ENCODE peak calls at places on chromosomes 5 and 9, in nine cellular contexts. W is naive thymus-derived CD8-positive, alpha-beta T cell; K is LoVo; R is stimulated activated CD4-positive, alpha-beta T cell treated with anti-CD3 and anti-CD28 coated beads, Interleukin-1b, Interleukin-23, amount 100 ng/mL, for 1 hour; N is erythroblast; L is neuronal stem cell; T is activated CD4-positive, alpha-beta T cell treated with anti-CD3 and anti-CD28 coated beads, Interleukin-2, amount 10 ng/mL, durations not matched to agents 7 days and 5 days; S is A172; I is activated effector memory CD4-positive, alpha-beta T cell treated with Interleukin-2 at 50 U/mL for 16 hours. D is an unnamed sample.

GRCh38 chr5:126360467-126360866 is 62.7 kb upstream of the GRAMD2B start:
- DNase-seq in W (no peak), K (no peak), R (no peak), N (no peak), L (no peak), T (no peak), S (no peak), I (no peak), D (no peak)

GRCh38 chr9:110580850-110581249 is 1.3 kb upstream of the SVEP1 start:
- DNase-seq in W (no peak), K (no peak), R (no peak), N (no peak), L (no peak), T (no peak), S (no peak), I (no peak), D (no peak)

GRCh38 chr9:94829380-94830070 is 103.0 kb downstream of the AOPEP start:
- DNase-seq in W (no peak), K (no peak), R (no peak), N (no peak), L (no peak), T (no peak), S (no peak), I (no peak), D (no peak)

GRCh38 chr5:96245401-96246091 is 187.5 kb downstream of the PCSK1 start:
- DNase-seq in W (no peak), K (no peak), R (no peak), N (no peak), L (no peak), T (no peak), S (no peak), I (no peak), D (no peak)

GRCh38 chr5:122182491-122182921 is 53.2 kb downstream of the ZNF474 start:
- DNase-seq in W (no peak), K (peak), R (no peak), N (no peak), L (no peak), T (no peak), S (peak), I (no peak), D (no peak)

GRCh38 chr5:8952147-8952546 is 593.7 kb downstream of the SEMA5A start:
- DNase-seq in W (no peak), K (no peak), R (no peak), N (no peak), L (no peak), T (no peak), S (no peak), I (no peak), D (no peak)

GRCh38 chr5:139725073-139725830 is 70.4 kb upstream of the PSD2 start:
- DNase-seq in W (no peak), K (no peak), R (no peak), N (no peak), L (no peak), T (no peak), S (peak), I (no peak), D (no peak)

GRCh38 chr5:50667079-50667652 is 729 bp downstream of the PARP8 start:
- DNase-seq in W (no peak), K (peak), R (peak), N (peak), L (peak), T (peak), S (no peak), I (no peak), D (no peak)

GRCh38 chr9:78821126-78821822 is 524.3 kb downstream of the PSAT1 start:
- DNase-seq in W (peak), K (peak), R (no peak), N (peak), L (no peak), T (peak), S (peak), I (no peak), D (peak)

GRCh38 chr5:98816574-98817222 is 43.2 kb downstream of the RGMB start:
- DNase-seq in W (no peak), K (peak), R (no peak), N (peak), L (no peak), T (no peak), S (no peak), I (no peak), D (no peak)

GRCh38 chr5:123450114-123450513 is 26.9 kb upstream of the CEP120 start:
- DNase-seq in W (no peak), K (no peak), R (no peak), N (no peak), L (no peak), T (no peak), S (no peak), I (no peak), D (no peak)

GRCh38 chr5:131109540-131110255 is 55.4 kb downstream of the HINT1 start:
- DNase-seq in W (peak), K (peak), R (no peak), N (peak), L (peak), T (peak), S (peak), I (no peak), D (no peak)

GRCh38 chr5:13830536-13830935 is 114.0 kb downstream of the DNAH5 start:
- DNase-seq in W (no peak), K (no peak), R (no peak), N (no peak), L (no peak), T (no peak), S (peak), I (no peak), D (no peak)

GRCh38 chr5:167050568-167051214 is 1240.8 kb upstream of the WWC1 start:
- DNase-seq in W (no peak), K (no peak), R (no peak), N (no peak), L (no peak), T (no peak), S (peak), I (no peak), D (no peak)

GRCh38 chr9:136012651-136013050 is 51.5 kb upstream of the UBAC1 start:
- DNase-seq in W (no peak), K (no peak), R (no peak), N (no peak), L (no peak), T (no peak), S (no peak), I (no peak), D (no peak)

GRCh38 chr5:95375591-95375990 is 15.6 kb upstream of the FAM81B start:
- DNase-seq in W (no peak), K (no peak), R (no peak), N (no peak), L (no peak), T (no peak), S (no peak), I (no peak), D (no peak)

GRCh38 chr9:82466616-82467251 is 478.2 kb downstream of the SPATA31D1 start:
- DNase-seq in W (no peak), K (no peak), R (no peak), N (no peak), L (peak), T (no peak), S (no peak), I (no peak), D (no peak)

GRCh38 chr9:136327313-136327971 is at the start of gene GPSM1:
- DNase-seq in W (peak), K (no peak), R (peak), N (peak), L (no peak), T (peak), S (no peak), I (peak), D (peak)

GRCh38 chr9:72313507-72313906 is 51.5 kb downstream of the ZFAND5 start:
- DNase-seq in W (no peak), K (peak), R (no peak), N (no peak), L (no peak), T (no peak), S (no peak), I (no peak), D (no peak)

GRCh38 chr9:20557890-20558608 is 64.2 kb downstream of the MLLT3 start:
- DNase-seq in W (no peak), K (no peak), R (no peak), N (no peak), L (no peak), T (no peak), S (no peak), I (no peak), D (no peak)

GRCh38 chr5:59768204-59769040 is 125.1 kb downstream of the PDE4D start:
- DNase-seq in W (no peak), K (peak), R (peak), N (peak), L (peak), T (no peak), S (peak), I (no peak), D (no peak)

GRCh38 chr5:72494700-72495124 is 12.5 kb downstream of the ZNF366 start:
- DNase-seq in W (no peak), K (no peak), R (no peak), N (no peak), L (no peak), T (no peak), S (no peak), I (no peak), D (no peak)

GRCh38 chr9:133792721-133793470 is 54.7 kb upstream of the SARDH start:
- DNase-seq in W (peak), K (peak), R (peak), N (peak), L (peak), T (peak), S (peak), I (peak), D (peak)

GRCh38 chr9:134469041-134469875 is 143.0 kb downstream of the RXRA start:
- DNase-seq in W (no peak), K (no peak), R (no peak), N (no peak), L (no peak), T (no peak), S (no peak), I (no peak), D (no peak)

GRCh38 chr5:1437452-1437851 is 7.8 kb downstream of the SLC6A3 start:
- DNase-seq in W (no peak), K (peak), R (no peak), N (no peak), L (no peak), T (no peak), S (peak), I (no peak), D (no peak)